ENCODE peak calls at places on chromosome 4, in ten cellular contexts. Y, B, X, F, H, W, Z, U, R and A are unnamed samples.

GRCh38 chr4:185840201-185840600 is 28.2 kb upstream of the SORBS2 start:
- DNase-seq in U (no peak), W (no peak), X (no peak), Y (no peak), R (no peak), F (peak; percentile 59), H (no peak), B (no peak), Z (no peak), A (no peak)

GRCh38 chr4:132001542-132001941 is 1147.6 kb upstream of the PCDH10 start:
- DNase-seq in Y (no peak), W (no peak), U (no peak), X (no peak), F (peak; percentile 82), Z (no peak), H (no peak), B (no peak), R (no peak), A (no peak)

GRCh38 chr4:26568446-26568994 is 15.4 kb upstream of the TBC1D19 start:
- DNase-seq in Y (no peak), X (no peak), F (peak; percentile 82), H (no peak), U (no peak), W (no peak), B (no peak), Z (peak; percentile 53), R (no peak), A (no peak)

GRCh38 chr4:80422727-80423404 is 87.3 kb downstream of the CFAP299 start:
- DNase-seq in R (no peak), Z (no peak), U (no peak), W (no peak), X (no peak), F (no peak), H (no peak), B (no peak), Y (no peak), A (no peak)

GRCh38 chr4:184259081-184259480 is 41.4 kb upstream of the ENPP6 start:
- DNase-seq in W (no peak), X (no peak), B (no peak), Z (no peak), U (no peak), H (peak; percentile 29), F (no peak), Y (no peak), R (no peak), A (no peak)

GRCh38 chr4:121666091-121666679 is 30.6 kb downstream of the ANXA5 start:
- DNase-seq in W (no peak), H (no peak), U (peak; percentile 71), B (peak; percentile 26), R (no peak), F (no peak), X (no peak), Z (no peak), Y (no peak), A (no peak)

GRCh38 chr4:185343726-185344581 is 51.8 kb downstream of the LRP2BP start:
- DNase-seq in R (no peak), H (no peak), Y (no peak), U (no peak), W (no peak), X (no peak), B (peak; percentile 18), F (peak; percentile 53), Z (no peak), A (no peak)

GRCh38 chr4:183961772-183962171 is 56.7 kb downstream of the STOX2 start:
- DNase-seq in R (no peak), Y (no peak), H (no peak), B (no peak), W (no peak), F (no peak), U (no peak), X (no peak), Z (no peak), A (no peak)

GRCh38 chr4:48315728-48316630 is 25.4 kb upstream of the SLAIN2 start:
- DNase-seq in B (no peak), Y (no peak), R (peak; percentile 23), Z (peak; percentile 64), U (no peak), W (no peak), H (no peak), X (peak; percentile 63), F (peak; percentile 85), A (no peak)

GRCh38 chr4:1756893-1757779 is 35.8 kb downstream of the TACC3 start:
- DNase-seq in Y (no peak), Z (no peak), W (no peak), R (no peak), X (no peak), B (no peak), F (no peak), U (no peak), H (no peak), A (no peak)

GRCh38 chr4:42914937-42915336 is 22.4 kb downstream of the GRXCR1 start:
- DNase-seq in F (no peak), X (no peak), Z (no peak), Y (no peak), B (no peak), H (no peak), U (no peak), R (no peak), W (no peak), A (no peak)

GRCh38 chr4:42917316-42917715 is 24.8 kb downstream of the GRXCR1 start:
- DNase-seq in R (no peak), Y (no peak), B (no peak), U (no peak), Z (no peak), X (no peak), H (no peak), F (no peak), W (no peak), A (no peak)

DNA sequence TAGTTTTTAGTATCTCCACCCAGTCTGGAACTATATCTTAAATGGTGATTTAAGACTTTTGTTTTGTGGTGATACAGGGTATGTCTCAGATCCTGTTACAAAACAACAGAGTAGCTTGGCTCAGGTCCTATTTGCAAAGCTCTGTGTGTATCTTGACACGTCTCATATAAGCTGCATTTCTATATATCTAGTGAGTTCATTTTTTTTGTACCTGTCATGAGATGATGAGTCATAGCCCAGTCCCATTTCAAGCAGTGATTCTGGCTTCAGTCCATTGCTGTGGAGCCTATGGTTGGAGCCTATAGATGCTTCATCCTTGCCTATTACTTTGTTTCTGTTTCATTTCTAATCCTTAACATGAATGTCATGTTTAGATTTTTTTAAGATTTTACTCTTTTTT is 23.0 kb downstream of the GRXCR1 start:
- DNase-seq in Z (no peak), R (no peak), Y (no peak), B (no peak), F (no peak), X (no peak), U (no peak), H (no peak), W (no peak), A (no peak)
- TF ChIP-seq CTCF in Z (no peak), R (no peak), Y (no peak), B (no peak), F (no peak), X (no peak), U (no peak), H (no peak), W (no peak), A (no peak)

GRCh38 chr4:158715787-158716186 is 7.4 kb downstream of the PPID start:
- DNase-seq in U (no peak), H (no peak), R (no peak), X (no peak), Y (no peak), B (no peak), W (no peak), Z (no peak), F (no peak), A (no peak)

GRCh38 chr4:158714937-158715336 is 8.3 kb downstream of the PPID start:
- DNase-seq in Y (no peak), U (no peak), Z (no peak), X (no peak), H (no peak), B (no peak), W (no peak), F (no peak), R (no peak), A (no peak)

DNA sequence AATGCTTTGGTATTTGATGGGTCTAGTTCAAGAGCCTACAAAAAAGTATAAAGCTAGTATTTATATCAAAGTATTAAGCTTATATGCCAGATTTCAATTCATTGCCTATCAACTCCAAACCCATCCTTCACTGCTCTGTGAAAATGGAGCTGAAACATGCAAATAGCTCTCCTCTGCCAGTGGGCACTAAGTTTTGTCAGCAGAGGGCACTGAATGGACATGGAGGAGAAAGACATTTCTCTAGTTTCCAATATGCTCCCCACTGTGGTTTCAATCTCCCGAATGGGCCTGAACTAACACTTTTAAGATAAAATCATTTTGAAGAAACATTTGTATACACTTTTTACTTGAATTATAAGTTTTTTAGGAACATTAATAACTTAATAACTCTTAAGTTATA is 12.4 kb downstream of the PPID start:
- DNase-seq in U (no peak), F (peak; percentile 41), R (no peak), Y (no peak), W (no peak), H (no peak), Z (peak; percentile 11), B (no peak), X (no peak), A (no peak)
- TF ChIP-seq CTCF in U (no peak), F (peak; percentile 45), R (no peak), Y (no peak), W (no peak), H (no peak), Z (no peak), B (no peak), X (no peak), A (no peak)

GRCh38 chr4:155208258-155209054 is at the start of gene NPY2R:
- DNase-seq in X (no peak), H (no peak), U (peak; percentile 58), F (no peak), R (peak; percentile 70), B (no peak), Z (peak; percentile 6), Y (no peak), W (peak; percentile 69), A (no peak)
- TF ChIP-seq CTCF in X (no peak), H (no peak), U (no peak), F (no peak), R (peak; percentile 43), B (no peak), Z (peak; percentile 17), Y (no peak), W (no peak), A (no peak)

DNA sequence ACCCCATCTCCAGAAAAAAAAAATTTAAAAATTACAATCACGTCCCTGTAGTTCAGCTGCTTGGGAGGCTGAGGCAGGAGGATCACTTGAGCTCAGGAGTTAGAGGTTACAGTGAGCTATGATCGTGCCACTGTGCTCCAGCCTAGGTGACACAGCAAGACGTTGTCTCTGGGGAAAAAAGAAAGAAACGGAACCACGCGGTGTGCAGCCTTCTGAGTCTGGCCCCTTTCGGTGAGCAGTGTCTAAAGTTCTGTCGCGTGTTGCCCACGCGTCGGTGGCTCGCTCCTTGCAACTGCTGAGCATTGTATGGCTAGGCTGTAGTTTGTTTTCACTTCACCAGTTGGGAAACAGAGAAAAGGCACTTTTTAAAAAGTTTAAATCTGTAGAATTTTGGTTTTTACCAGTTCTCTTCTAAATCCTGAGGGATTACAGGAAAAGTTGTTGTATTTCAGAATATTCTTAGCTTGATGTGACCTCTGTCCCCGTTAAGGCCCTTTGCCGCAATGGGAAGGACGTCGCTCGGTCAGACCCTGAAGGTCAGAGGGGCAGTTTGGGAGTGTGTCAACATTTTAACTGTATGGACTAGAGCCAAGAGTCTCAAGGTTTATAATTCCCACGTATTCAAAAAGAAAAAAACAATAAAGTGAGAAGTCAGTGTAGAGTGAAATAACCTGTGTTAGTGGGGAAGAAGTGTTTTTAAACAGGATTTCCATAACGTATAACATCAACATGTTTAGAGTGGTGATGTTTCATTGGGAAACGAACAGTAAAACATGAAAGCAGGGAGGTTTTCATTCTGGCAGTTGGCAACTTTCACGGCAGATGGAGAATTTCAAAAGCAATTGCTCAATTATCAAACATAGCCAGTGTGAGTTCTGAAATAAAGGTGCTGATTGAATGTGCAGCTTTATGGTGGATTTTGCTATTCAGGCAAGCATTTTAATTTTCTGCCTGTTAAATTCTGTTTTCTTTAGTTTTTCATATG is 45.8 kb upstream of the MSANTD1 start:
- DNase-seq in F (peak; percentile 19), Y (no peak), B (no peak), X (no peak), U (no peak), W (no peak), Z (no peak), R (no peak), H (no peak), A (no peak)
- TF ChIP-seq CTCF in F (no peak), Y (no peak), B (no peak), X (no peak), U (no peak), W (no peak), Z (no peak), R (no peak), H (no peak), A (no peak)